ENCODE peak calls at places on chromosomes 16 and 17, in four cellular contexts. E, H, U and A are unnamed samples.

GRCh38 chr17:6682339-6682738 is 30.8 kb downstream of the C17orf100 start:
- DNase-seq in H (no peak), U (no peak), E (no peak), A (no peak)

GRCh38 chr16:77273815-77274214 is 74.6 kb downstream of the SYCE1L start:
- DNase-seq in E (peak), U (no peak), H (no peak), A (no peak)

GRCh38 chr16:30032083-30032819 is 1.2 kb upstream of the TLCD3B start:
- DNase-seq in U (no peak), E (peak), H (peak), A (peak)

GRCh38 chr16:79599837-79600635 is 501 bp downstream of the MAF start:
- DNase-seq in H (no peak), E (peak), U (no peak), A (peak)

GRCh38 chr17:39763046-39763800 is 25.5 kb downstream of the GRB7 start:
- DNase-seq in E (no peak), U (no peak), H (peak), A (no peak)

GRCh38 chr16:67969286-67970039 is 1.0 kb upstream of the SLC12A4 start:
- DNase-seq in E (no peak), U (no peak), H (peak), A (no peak)

GRCh38 chr17:2090804-2091534 is 36.1 kb downstream of the HIC1 start:
- DNase-seq in U (peak), H (peak), E (peak), A (peak)

GRCh38 chr16:8828541-8829165 is 31.0 kb downstream of the PMM2 start:
- DNase-seq in H (peak), U (no peak), E (no peak), A (no peak)

GRCh38 chr16:48064971-48065370 is 90.8 kb downstream of the ABCC12 start:
- DNase-seq in U (no peak), H (no peak), E (no peak), A (no peak)

GRCh38 chr17:41483531-41483930 is 2.6 kb upstream of the KRT35 start:
- DNase-seq in U (no peak), H (no peak), E (no peak), A (no peak)

GRCh38 chr16:23317266-23317661 is 15.2 kb downstream of the SCNN1B start:
- DNase-seq in H (no peak), U (no peak), E (no peak), A (no peak)

GRCh38 chr17:57555636-57556175 is 189.4 kb downstream of the CCDC182 start:
- DNase-seq in E (no peak), H (peak), U (no peak), A (no peak)

GRCh38 chr17:76076765-76077581 is 2.0 kb upstream of the ZACN start:
- DNase-seq in E (no peak), U (no peak), H (no peak), A (no peak)

GRCh38 chr17:60390881-60391418 is 983 bp downstream of the USP32 start:
- DNase-seq in H (peak), E (peak), U (no peak), A (peak)

GRCh38 chr16:745739-746138 is 4.9 kb upstream of the CIAO3 start:
- DNase-seq in U (no peak), E (no peak), H (peak), A (peak)

GRCh38 chr17:79947351-79948031 is 88.2 kb downstream of the TBC1D16 start:
- DNase-seq in H (no peak), E (peak), U (no peak), A (no peak)

GRCh38 chr16:54080524-54081008 is 206.0 kb downstream of the IRX3 start:
- DNase-seq in U (peak), E (peak), H (peak), A (no peak)

GRCh38 chr17:37824534-37825485 is 80.0 kb upstream of the HNF1B start:
- DNase-seq in E (peak), H (peak), U (peak), A (peak)

GRCh38 chr16:52229471-52229870 is 317.5 kb downstream of the TOX3 start:
- DNase-seq in U (no peak), E (no peak), H (no peak), A (no peak)

GRCh38 chr16:55900616-55901393 is 25.6 kb upstream of the CES5A start:
- DNase-seq in E (no peak), U (no peak), H (no peak), A (no peak)